ENCODE peak calls at places on chromosomes 4 and X, in six cellular contexts. W, L, U, A, N and Q are unnamed samples.

GRCh38 chr4:88535090-88535755 is 11.6 kb upstream of the PYURF start:
- DNase-seq in U (no peak), A (no peak), W (no peak), L (no peak), N (no peak), Q (no peak)

GRCh38 chr4:61079427-61079826 is 120.7 kb upstream of the ADGRL3 start:
- DNase-seq in A (no peak), N (no peak), U (no peak), L (no peak), W (no peak), Q (no peak)

GRCh38 chr4:47154816-47155370 is 123.5 kb downstream of the GABRB1 start:
- DNase-seq in N (no peak), U (no peak), W (no peak), L (no peak), A (no peak), Q (no peak)

GRCh38 chr4:8840816-8841455 is 30.7 kb downstream of the HMX1 start:
- DNase-seq in W (no peak), U (no peak), A (no peak), N (no peak), L (no peak), Q (no peak)

GRCh38 chr4:186900232-186900900 is 176.7 kb upstream of the FAT1 start:
- DNase-seq in W (no peak), N (no peak), U (peak), A (no peak), L (no peak), Q (no peak)

GRCh38 chrX:118536687-118537461 is 41.3 kb downstream of the DOCK11 start:
- DNase-seq in W (peak), A (peak), U (peak), L (no peak), N (peak), Q (no peak)

GRCh38 chr4:174152717-174153466 is 130.6 kb downstream of the FBXO8 start:
- DNase-seq in A (no peak), W (no peak), U (peak), N (no peak), L (no peak), Q (no peak)

GRCh38 chrX:2159393-2159792 is 341.4 kb downstream of the DHRSX start:
- DNase-seq in L (no peak), U (no peak), W (no peak), N (no peak), A (no peak), Q (no peak)